ENCODE peak calls at places on chromosome 15, in five cellular contexts. N is testis, L is cardiac fibroblast, S is fibroblast of the aortic adventitia, W is right lobe of liver. I is an unnamed sample.

GRCh38 chr15:23447107-23447500 is at the start of gene GOLGA6L2:
- DNase-seq in L (no peak), N (peak), S (no peak), W (no peak), I (peak)

GRCh38 chr15:75044258-75044878 is 21.0 kb downstream of the PPCDC start:
- DNase-seq in W (no peak), S (no peak), L (no peak), N (no peak), I (no peak)

GRCh38 chr15:63439536-63440264 is 58.1 kb upstream of the CA12 start:
- DNase-seq in N (no peak), S (no peak), W (no peak), L (peak), I (no peak)

GRCh38 chr15:48671381-48672022 is 26.0 kb upstream of the FBN1 start:
- DNase-seq in N (peak), S (peak), W (no peak), L (peak), I (no peak)

GRCh38 chr15:61769557-61769956 is 290.7 kb downstream of the VPS13C start:
- DNase-seq in L (no peak), S (no peak), N (no peak), W (no peak), I (no peak)

GRCh38 chr15:63763476-63764123 is 70.1 kb downstream of the HERC1 start:
- DNase-seq in L (peak), W (no peak), N (no peak), S (no peak), I (peak)

GRCh38 chr15:78021761-78022160 is 55.8 kb downstream of the TBC1D2B start:
- DNase-seq in L (no peak), S (no peak), N (no peak), W (no peak), I (no peak)

GRCh38 chr15:23912191-23912590 is 225.1 kb upstream of the NDN start:
- DNase-seq in N (peak), S (no peak), W (no peak), L (no peak), I (no peak)

GRCh38 chr15:73985101-73985873 is 6.8 kb downstream of the STOML1 start:
- DNase-seq in W (no peak), N (no peak), S (peak), L (peak), I (peak)

GRCh38 chr15:31304736-31305365 is 21.8 kb upstream of the KLF13 start:
- DNase-seq in L (no peak), N (peak), S (no peak), W (no peak), I (no peak)

GRCh38 chr15:82828064-82828463 is 18.6 kb downstream of the WHAMM start:
- DNase-seq in L (peak), N (no peak), S (peak), W (no peak), I (no peak)

GRCh38 chr15:78045189-78045588 is 32.3 kb downstream of the TBC1D2B start:
- DNase-seq in N (no peak), S (no peak), W (no peak), L (no peak), I (no peak)

GRCh38 chr15:51079226-51079625 is 15.5 kb downstream of the TNFAIP8L3 start:
- DNase-seq in W (no peak), N (no peak), L (no peak), S (no peak), I (no peak)

GRCh38 chr15:50813089-50813488 is 47.6 kb upstream of the SPPL2A start:
- DNase-seq in L (no peak), N (no peak), W (no peak), S (no peak), I (no peak)

GRCh38 chr15:39736646-39737550 is 45.7 kb downstream of the FSIP1 start:
- DNase-seq in W (no peak), N (peak), L (no peak), S (no peak), I (no peak)

GRCh38 chr15:61299060-61299763 is 70.1 kb upstream of the RORA start:
- DNase-seq in W (no peak), L (no peak), N (peak), S (no peak), I (no peak)

GRCh38 chr15:74343797-74344127 is 23.7 kb downstream of the CYP11A1 start:
- DNase-seq in L (no peak), W (no peak), N (no peak), S (no peak), I (no peak)

GRCh38 chr15:31571676-31572075 is 245.0 kb downstream of the KLF13 start:
- DNase-seq in W (no peak), S (no peak), N (no peak), L (peak), I (no peak)

GRCh38 chr15:80274554-80274953 is 22.5 kb upstream of the CTXND1 start:
- DNase-seq in S (no peak), L (no peak), N (no peak), W (no peak), I (no peak)

GRCh38 chr15:63447277-63447676 is 57.1 kb upstream of the USP3 start:
- DNase-seq in S (no peak), N (no peak), L (no peak), W (no peak), I (no peak)

GRCh38 chr15:23083115-23083514 is 43.7 kb upstream of the TUBGCP5 start:
- DNase-seq in N (no peak), S (no peak), L (no peak), W (no peak), I (no peak)

GRCh38 chr15:45829336-45830153 is 194.7 kb downstream of the SQOR start:
- DNase-seq in W (no peak), N (no peak), S (no peak), L (no peak), I (no peak)

GRCh38 chr15:60591491-60592385 is 112.8 kb upstream of the ICE2 start:
- DNase-seq in L (peak), S (no peak), N (peak), W (peak), I (no peak)

GRCh38 chr15:74384566-74385441 is 17.4 kb upstream of the CYP11A1 start:
- DNase-seq in W (no peak), N (no peak), S (peak), L (peak), I (no peak)

GRCh38 chr15:39830166-39830565 is 47.5 kb upstream of the FSIP1 start:
- DNase-seq in W (no peak), L (no peak), S (no peak), N (no peak), I (no peak)

GRCh38 chr15:67176195-67176971 is 78.1 kb downstream of the AAGAB start:
- DNase-seq in S (no peak), W (no peak), L (no peak), N (no peak), I (no peak)

GRCh38 chr15:52745326-52746161 is 44.6 kb downstream of the ONECUT1 start:
- DNase-seq in L (no peak), N (no peak), S (no peak), W (no peak), I (no peak)

GRCh38 chr15:67124911-67125588 is 59.6 kb downstream of the SMAD3 start:
- DNase-seq in N (no peak), S (no peak), W (no peak), L (no peak), I (no peak)

GRCh38 chr15:93217343-93217742 is 128.3 kb upstream of the RGMA start:
- DNase-seq in W (no peak), N (no peak), L (no peak), S (no peak), I (no peak)

GRCh38 chr15:68447209-68447608 is 15.2 kb upstream of the ITGA11 start:
- DNase-seq in N (no peak), W (no peak), L (no peak), S (no peak), I (no peak)

GRCh38 chr15:64013179-64014043 is 32.9 kb downstream of the DAPK2 start:
- DNase-seq in N (no peak), W (no peak), L (no peak), S (peak), I (no peak)

GRCh38 chr15:39153718-39154117 is 427.2 kb upstream of the THBS1 start:
- DNase-seq in S (no peak), N (no peak), L (no peak), W (peak), I (no peak)

GRCh38 chr15:29556385-29556784 is 265.9 kb downstream of the TJP1 start:
- DNase-seq in W (no peak), N (no peak), S (peak), L (peak), I (no peak)

GRCh38 chr15:29970402-29970695 is 112.4 kb upstream of the GOLGA8J start:
- DNase-seq in S (no peak), N (no peak), L (peak), W (no peak), I (no peak)

GRCh38 chr15:74337146-74337545 is 30.3 kb downstream of the CYP11A1 start:
- DNase-seq in W (no peak), L (no peak), S (no peak), N (no peak), I (no peak)

GRCh38 chr15:78837131-78837530 is 25.9 kb upstream of the ADAMTS7 start:
- DNase-seq in S (no peak), N (no peak), W (no peak), L (no peak), I (no peak)

GRCh38 chr15:81877533-81878227 is 168.1 kb downstream of the MEX3B start:
- DNase-seq in N (no peak), W (no peak), L (no peak), S (no peak), I (no peak)

GRCh38 chr15:65067334-65067644 is 502 bp downstream of the RASL12 start:
- DNase-seq in N (no peak), W (no peak), S (no peak), L (no peak), I (no peak)

GRCh38 chr15:65068436-65068835 is 645 bp upstream of the RASL12 start:
- DNase-seq in S (no peak), N (no peak), W (no peak), L (no peak), I (no peak)

GRCh38 chr15:65066635-65067333 is 1.0 kb downstream of the RASL12 start:
- DNase-seq in W (no peak), S (no peak), N (peak), L (no peak), I (no peak)

GRCh38 chr15:65069179-65069578 is 1.4 kb upstream of the RASL12 start:
- DNase-seq in S (peak), N (no peak), L (peak), W (no peak), I (no peak)

DNA sequence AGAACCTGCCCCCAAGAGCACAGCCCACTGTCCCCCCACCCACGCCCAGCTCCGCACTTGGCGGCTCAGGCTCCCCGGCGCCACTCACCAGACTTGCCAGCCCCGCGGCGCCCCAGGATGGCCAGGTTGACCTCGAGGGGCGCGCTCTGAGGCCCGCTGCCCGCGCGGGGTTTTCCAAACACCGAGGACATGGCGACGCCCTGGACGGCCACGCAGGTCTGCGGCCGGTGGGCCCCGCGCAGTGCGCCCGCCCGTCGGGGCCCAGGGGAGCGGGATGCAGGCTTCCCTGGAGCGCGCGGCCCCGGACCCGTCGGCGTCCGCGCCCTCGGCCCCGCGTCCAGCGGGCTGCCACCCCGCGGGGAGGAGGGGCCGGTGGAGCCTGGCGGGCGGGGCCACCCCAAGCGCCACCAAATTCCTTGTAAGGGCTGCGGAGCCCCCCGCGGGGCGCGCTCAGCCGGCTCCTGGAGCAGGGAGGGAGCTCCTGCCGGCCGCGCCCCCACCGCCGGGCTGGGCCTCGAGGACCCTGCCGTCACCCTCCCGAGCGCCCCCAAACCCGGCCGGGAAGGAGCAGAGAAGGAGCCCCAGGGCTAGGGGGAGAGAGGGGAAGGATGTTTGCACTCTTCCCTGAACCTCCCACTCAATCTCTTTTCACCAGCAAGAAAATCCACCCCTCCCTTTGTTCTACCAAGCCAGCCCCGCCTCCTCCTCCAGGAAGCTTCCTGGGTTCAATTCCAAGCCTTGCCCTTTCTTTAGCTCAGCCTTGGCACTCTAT is at the start of gene RASL12:
- DNase-seq in S (no peak), L (no peak), W (no peak), N (no peak), I (no peak)
- H3K4me3 ChIP-seq in S (no peak), L (peak), W (no peak), N (peak), I (no peak)

GRCh38 chr15:70473623-70474366 is 289.6 kb downstream of the UACA start:
- DNase-seq in W (no peak), N (no peak), S (peak), L (peak), I (no peak)
- H3K4me3 ChIP-seq in W (no peak), N (no peak), S (peak), L (no peak), I (no peak)

DNA sequence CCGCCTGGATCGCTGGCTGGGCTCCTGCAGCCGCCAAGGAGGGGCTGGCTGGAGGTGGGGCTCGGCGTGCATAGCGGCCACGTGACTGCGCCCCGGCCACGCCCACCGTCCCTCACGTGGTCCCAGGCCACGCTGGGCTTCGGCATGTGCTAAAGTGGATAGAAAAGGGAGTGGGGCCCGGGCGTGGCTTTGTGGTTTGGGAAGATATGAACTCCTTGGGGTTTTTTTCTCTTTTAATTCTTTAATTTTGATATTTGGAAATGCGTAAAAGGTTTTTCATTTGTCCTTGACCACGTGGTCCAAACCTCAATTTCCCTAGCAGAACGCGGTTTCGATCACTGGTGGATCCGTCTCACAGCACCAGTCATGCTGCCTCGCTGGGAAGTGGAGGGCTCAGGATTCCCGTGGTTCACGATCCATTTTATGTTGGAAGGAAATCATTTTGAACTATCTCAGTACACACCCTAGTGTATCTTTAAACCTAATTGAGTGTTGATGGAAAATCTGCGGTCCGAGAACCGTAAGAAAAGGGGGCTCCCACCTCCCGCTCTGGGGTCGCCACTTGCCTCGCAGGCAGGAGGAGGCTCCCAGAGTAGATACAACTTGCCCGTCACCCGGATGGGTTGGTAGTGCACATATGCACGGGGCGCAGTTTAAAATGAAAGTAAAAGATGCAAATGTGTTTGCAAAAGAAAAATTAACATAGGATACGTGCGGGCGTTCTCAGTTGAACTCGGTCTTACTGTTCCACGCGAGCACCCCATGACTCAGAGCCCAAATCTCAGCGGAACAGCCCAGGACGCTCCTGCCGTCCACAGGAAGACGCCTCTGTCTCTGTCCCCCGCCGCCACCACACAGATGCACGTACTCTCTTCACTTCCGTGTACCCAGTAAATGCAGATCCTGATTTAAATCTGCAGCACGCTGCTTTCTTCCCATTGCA is 141.9 kb downstream of the PGPEP1L start:
- DNase-seq in N (peak), W (peak), L (peak), S (peak), I (peak)
- H3K4me3 ChIP-seq in N (peak), W (peak), L (peak), S (peak), I (peak)

GRCh38 chr15:43792761-43793493 is 807 bp downstream of the SERF2 start:
- DNase-seq in N (peak), W (peak), L (peak), S (peak), I (no peak)
- H3K4me3 ChIP-seq in N (peak), W (peak), L (peak), S (peak), I (peak)

GRCh38 chr15:101490408-101490891 is 943 bp upstream of the PCSK6 start:
- DNase-seq in L (no peak), W (no peak), S (no peak), N (no peak), I (no peak)

GRCh38 chr15:101489633-101490407 is at the start of gene PCSK6:
- DNase-seq in N (no peak), W (peak), L (no peak), S (no peak), I (no peak)

GRCh38 chr15:101490922-101491738 is 1.6 kb upstream of the PCSK6 start:
- DNase-seq in L (peak), W (no peak), N (no peak), S (no peak), I (no peak)

GRCh38 chr15:101488300-101489164 is 975 bp downstream of the PCSK6 start:
- DNase-seq in S (no peak), L (no peak), W (peak), N (no peak), I (no peak)

DNA sequence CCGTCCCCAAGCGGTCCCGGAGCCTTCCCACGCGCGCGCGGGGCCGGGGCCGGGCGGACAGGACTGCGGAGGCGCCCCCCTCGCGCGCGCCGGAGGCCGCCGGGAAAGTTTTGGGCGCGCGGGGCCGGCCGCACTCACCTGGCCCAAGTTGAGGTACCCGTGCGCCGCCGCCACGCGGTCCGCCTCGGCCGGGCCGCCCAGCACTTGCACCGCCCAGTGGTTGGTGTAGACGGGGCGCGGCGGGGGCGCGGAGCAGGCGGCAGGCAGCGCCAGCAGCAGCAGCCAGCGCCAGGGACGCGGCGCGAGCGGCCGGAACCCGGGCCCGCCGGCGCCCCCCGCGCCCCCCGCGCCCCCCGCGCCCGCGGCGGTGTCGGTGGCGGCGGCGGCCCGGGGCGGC is 273 bp downstream of the PCSK6 start:
- DNase-seq in L (peak), W (peak), N (no peak), S (no peak), I (no peak)
- H3K4me3 ChIP-seq in L (no peak), W (peak), N (peak), S (peak), I (no peak)

GRCh38 chr15:58628206-58629057 is 121.1 kb downstream of the ADAM10 start:
- DNase-seq in W (no peak), L (peak), S (peak), N (no peak), I (no peak)

GRCh38 chr15:58626378-58626777 is 123.1 kb downstream of the ADAM10 start:
- DNase-seq in S (no peak), L (no peak), W (no peak), N (no peak), I (no peak)

GRCh38 chr15:58629625-58630024 is 119.9 kb downstream of the ADAM10 start:
- DNase-seq in W (no peak), L (no peak), S (no peak), N (no peak), I (no peak)

GRCh38 chr15:58627046-58627445 is 122.5 kb downstream of the ADAM10 start:
- DNase-seq in W (no peak), S (no peak), N (no peak), L (no peak), I (no peak)

DNA sequence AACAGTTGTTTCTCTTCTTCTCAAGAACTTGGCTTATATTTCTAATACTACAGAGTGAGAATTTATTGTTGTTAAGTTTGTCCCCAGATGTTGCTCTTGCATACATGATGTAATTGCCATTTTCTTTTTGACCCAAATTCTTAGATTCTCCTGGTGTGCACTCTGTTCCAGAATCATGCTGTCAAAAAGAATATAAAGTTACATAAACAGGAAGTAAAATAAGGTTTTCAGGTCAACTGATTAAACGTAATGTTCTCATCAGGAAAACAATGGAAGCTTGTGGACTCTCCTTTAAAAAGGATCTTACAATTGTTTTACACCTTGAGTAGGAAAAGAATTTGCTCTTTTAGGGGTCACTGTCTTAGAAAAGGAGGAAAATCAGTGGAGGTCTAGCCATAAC is 121.8 kb downstream of the ADAM10 start:
- DNase-seq in N (no peak), W (no peak), S (peak), L (peak), I (no peak)
- H3K4me3 ChIP-seq in N (no peak), W (no peak), S (no peak), L (no peak), I (no peak)

GRCh38 chr15:32767236-32767635 is 49.4 kb downstream of the GREM1 start:
- DNase-seq in W (no peak), L (no peak), N (no peak), S (no peak), I (no peak)
- H3K4me3 ChIP-seq in W (no peak), L (no peak), N (no peak), S (no peak), I (no peak)

GRCh38 chr15:98855815-98856539 is 151.6 kb downstream of the PGPEP1L start:
- DNase-seq in N (peak), L (no peak), S (no peak), W (no peak), I (no peak)
- H3K4me3 ChIP-seq in N (no peak), L (no peak), S (no peak), W (no peak), I (no peak)